ENCODE peak calls at places on chromosomes 13 and 19, in six cellular contexts. H is H7, O is tibial artery, Q is left lung, Y is iPS DF 6.9, J is BJ. C is an unnamed sample.

GRCh38 chr19:38326591-38326990 is 6.9 kb downstream of the KCNK6 start:
- DNase-seq in Q (no peak), J (no peak), H (no peak), O (no peak), Y (no peak), C (no peak)

GRCh38 chr19:13865243-13865577 is 11.7 kb upstream of the NANOS3 start:
- DNase-seq in O (no peak), Q (no peak), H (no peak), J (no peak), Y (no peak), C (no peak)

GRCh38 chr13:62704795-62705329 is 1289.2 kb upstream of the PCDH20 start:
- DNase-seq in J (no peak), Y (no peak), Q (no peak), H (no peak), O (no peak), C (no peak)

GRCh38 chr13:93244918-93245280 is 18.3 kb downstream of the GPC6 start:
- DNase-seq in Y (no peak), O (no peak), H (no peak), J (no peak), Q (no peak), C (no peak)

GRCh38 chr13:93775027-93775426 is 548.4 kb downstream of the GPC6 start:
- DNase-seq in J (no peak), Y (no peak), Q (no peak), O (no peak), H (no peak), C (no peak)

GRCh38 chr19:6138066-6138465 is 2.6 kb downstream of the ACSBG2 start:
- DNase-seq in H (no peak), J (no peak), O (no peak), Q (no peak), Y (no peak), C (no peak)

GRCh38 chr19:6800991-6801396 is 28.5 kb downstream of the VAV1 start:
- DNase-seq in Y (no peak), H (no peak), Q (no peak), J (no peak), O (no peak), C (no peak)

GRCh38 chr13:30406779-30407416 is 15.4 kb upstream of the UBE2L5 start:
- DNase-seq in H (no peak), O (no peak), Q (no peak), Y (no peak), J (no peak), C (no peak)

GRCh38 chr13:103062079-103062478 is 4.1 kb downstream of the SLC10A2 start:
- DNase-seq in H (no peak), Y (no peak), J (no peak), O (no peak), Q (no peak), C (no peak)

GRCh38 chr13:59531571-59532091 is 632.1 kb downstream of the DIAPH3 start:
- DNase-seq in J (no peak), Q (peak; percentile 63), H (peak; percentile 30), Y (peak; percentile 25), O (peak; percentile 82), C (peak; percentile 87)

GRCh38 chr13:20405691-20406090 is 120.0 kb downstream of the CRYL1 start:
- DNase-seq in O (no peak), Y (no peak), Q (no peak), H (peak; percentile 91), J (no peak), C (peak; percentile 83)

GRCh38 chr13:114226088-114226487 is 8.6 kb upstream of the CDC16 start:
- DNase-seq in O (no peak), Q (no peak), J (no peak), H (no peak), Y (no peak), C (no peak)

GRCh38 chr13:42007844-42008243 is 40.6 kb upstream of the DGKH start:
- DNase-seq in O (no peak), H (no peak), J (no peak), Y (no peak), Q (no peak), C (no peak)

GRCh38 chr13:49502954-49503353 is 7.2 kb downstream of the PHF11 start:
- DNase-seq in H (no peak), Q (no peak), J (no peak), Y (no peak), O (no peak), C (no peak)

GRCh38 chr13:46633416-46633815 is 80.4 kb downstream of the LRCH1 start:
- DNase-seq in Y (no peak), O (no peak), J (peak; percentile 43), Q (no peak), H (no peak), C (no peak)

GRCh38 chr19:56566904-56567273 is 379 bp upstream of the ZNF470 start:
- DNase-seq in J (no peak), O (peak; percentile 78), Y (no peak), H (peak; percentile 62), Q (peak; percentile 55), C (no peak)

GRCh38 chr19:23983406-23983805 is 68.7 kb downstream of the ZNF726 start:
- DNase-seq in J (no peak), O (no peak), H (no peak), Y (no peak), Q (no peak), C (no peak)

GRCh38 chr19:35236638-35237400 is 8.3 kb upstream of the FAM187B start:
- DNase-seq in J (no peak), Q (peak; percentile 21), O (no peak), Y (no peak), H (no peak), C (no peak)

GRCh38 chr13:25171517-25172302 is at the start of gene AMER2:
- DNase-seq in Y (no peak), H (peak; percentile 66), J (no peak), O (no peak), Q (no peak), C (peak; percentile 68)

GRCh38 chr13:110498765-110499164 is 62.8 kb downstream of the RAB20 start:
- DNase-seq in Y (no peak), O (no peak), J (no peak), H (no peak), Q (no peak), C (no peak)

DNA sequence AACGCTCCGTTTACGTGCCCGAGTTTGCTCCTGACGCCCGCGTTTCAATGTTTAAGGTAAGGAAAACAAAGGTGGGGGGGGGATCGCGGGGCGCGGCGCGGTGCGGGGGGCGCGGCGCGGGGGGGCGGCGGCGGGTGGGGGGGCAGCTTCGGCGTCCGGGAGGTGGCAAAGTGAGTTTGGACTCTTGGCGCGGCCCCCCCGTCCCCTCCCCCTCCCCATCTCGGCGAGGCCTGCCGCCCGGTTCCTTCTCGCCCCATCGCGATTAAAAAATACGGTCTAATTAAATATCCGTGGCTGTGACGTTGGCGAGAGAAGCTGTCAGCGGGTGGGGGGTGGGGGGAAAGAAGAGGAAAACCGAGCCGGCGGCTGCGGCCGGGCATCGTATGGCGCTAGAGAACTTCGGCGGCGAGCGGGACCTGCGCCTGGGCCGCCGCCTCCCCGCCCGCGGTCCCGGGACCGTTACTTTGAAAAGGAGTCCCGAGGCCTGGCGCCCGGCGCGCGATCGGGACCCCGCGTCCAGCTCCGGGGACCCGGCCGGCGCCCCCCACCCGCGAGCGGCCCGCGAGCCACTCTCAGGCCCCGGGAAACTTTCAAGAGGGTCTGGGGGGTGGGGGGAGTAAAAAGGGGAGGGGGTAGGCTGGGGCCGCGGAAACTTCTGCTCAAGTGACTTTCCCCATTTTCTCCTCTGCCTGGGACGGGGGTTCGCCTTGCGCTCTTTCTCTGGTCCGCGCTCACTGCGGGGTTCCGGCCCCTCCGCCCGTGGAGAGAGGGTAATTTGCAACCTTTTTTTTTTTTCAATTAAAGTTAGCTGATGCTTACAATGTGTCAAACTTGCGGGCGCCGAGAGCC is 146.3 kb upstream of the ZNF536 start:
- DNase-seq in J (no peak), Y (no peak), Q (no peak), O (no peak), H (peak; percentile 80), C (no peak)
- H3K4me3 ChIP-seq in J (peak overlapping the region; percentile 57), Y (peak overlapping the region; percentile 24), Q (no peak overlapping the region), O (peak overlapping the region; percentile 53), H (peak overlapping the region; percentile 40), C (no peak overlapping the region)

DNA sequence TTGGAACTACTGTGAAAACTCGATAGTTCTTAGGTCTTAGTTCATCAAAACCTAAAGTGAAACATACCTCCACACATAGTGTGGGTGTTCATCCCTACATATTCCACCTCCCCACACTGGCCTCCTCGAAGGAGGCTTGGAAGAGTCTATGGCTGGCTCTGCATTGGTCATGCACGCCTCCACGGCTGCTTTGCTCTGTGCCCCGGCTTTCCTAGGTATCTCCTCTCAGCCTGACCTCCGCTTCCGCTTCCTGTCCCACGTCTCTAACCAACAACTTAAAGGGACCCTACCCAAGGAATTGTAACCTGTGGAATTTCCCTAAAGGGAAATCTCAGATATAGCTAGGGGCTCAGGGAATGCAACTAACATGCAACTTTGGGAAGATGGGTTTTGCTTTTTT is 79.7 kb upstream of the MBNL2 start:
- DNase-seq in Q (no peak), O (no peak), H (peak; percentile 10), J (no peak), Y (peak; percentile 22), C (peak; percentile 67)
- H3K4me3 ChIP-seq in Q (no peak overlapping the region), O (no peak overlapping the region), H (no peak overlapping the region), J (no peak overlapping the region), Y (no peak overlapping the region), C (peak overlapping the region; percentile 31)

GRCh38 chr19:53880716-53881481 is 1.1 kb upstream of the PRKCG start:
- DNase-seq in H (peak; percentile 52), Y (no peak), O (no peak), Q (no peak), J (no peak), C (no peak)
- H3K4me3 ChIP-seq in H (peak overlapping the region; percentile 55), Y (no peak overlapping the region), O (no peak overlapping the region), Q (no peak overlapping the region), J (no peak overlapping the region), C (peak overlapping the region; percentile 77)

GRCh38 chr19:37077615-37077928 is 661 bp upstream of the ZNF420 start:
- DNase-seq in J (no peak), Y (no peak), H (no peak), O (no peak), Q (no peak), C (no peak)

GRCh38 chr19:37078717-37079032 is 442 bp downstream of the ZNF420 start:
- DNase-seq in H (no peak), Y (no peak), J (no peak), O (no peak), Q (no peak), C (no peak)

GRCh38 chr19:37077929-37078716 is at the start of gene ZNF420:
- DNase-seq in O (peak; percentile 96), Q (peak; percentile 95), H (peak; percentile 90), J (peak; percentile 83), Y (peak; percentile 81), C (peak; percentile 98)

GRCh38 chr19:37082307-37082706 is 4.1 kb downstream of the ZNF420 start:
- DNase-seq in H (no peak), O (no peak), Q (no peak), Y (no peak), J (no peak), C (no peak)

DNA sequence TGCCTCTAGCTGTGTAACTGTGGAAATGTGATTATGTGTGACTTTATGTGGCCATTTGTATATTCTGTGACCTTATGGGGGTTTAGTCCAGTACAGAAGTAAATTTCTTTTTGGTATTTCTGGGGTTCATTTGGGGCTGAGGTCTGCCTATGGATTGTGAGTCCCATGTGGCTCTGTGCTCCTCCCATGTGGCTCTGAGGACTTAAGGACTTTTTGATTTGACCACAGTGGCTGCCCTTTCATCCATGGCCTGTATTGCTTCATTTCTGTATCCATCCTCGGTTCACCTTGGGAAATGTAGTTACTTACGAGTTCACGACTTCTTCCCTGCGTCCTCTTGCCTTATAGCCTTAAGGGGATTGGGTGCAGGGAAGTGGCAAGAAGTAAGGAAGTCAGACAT is 1.0 kb downstream of the ZNF420 start:
- DNase-seq in O (no peak), H (no peak), Y (no peak), J (no peak), Q (no peak), C (no peak)
- H3K4me3 ChIP-seq in O (peak overlapping the region; percentile 70), H (no peak overlapping the region), Y (peak overlapping the region; percentile 90), J (peak overlapping the region; percentile 58), Q (peak overlapping the region; percentile 67), C (peak overlapping the region; percentile 88)

C was measured in endodermal cell.